ENCODE peak calls at places on chromosome 7, in eight cellular contexts. A, T, Y, S, W, B, R and L are unnamed samples.

GRCh38 chr7:111919690-111920179 is 286.5 kb downstream of the DOCK4 start:
- DNase-seq in W (no peak), R (peak), T (no peak), Y (no peak), B (no peak), S (no peak), A (peak), L (no peak)

GRCh38 chr7:132840197-132840596 is 241.7 kb downstream of the CHCHD3 start:
- DNase-seq in B (no peak), S (no peak), Y (no peak), A (no peak), R (no peak), T (no peak), W (no peak), L (no peak)

GRCh38 chr7:86964973-86965726 is 94.3 kb downstream of the ELAPOR2 start:
- DNase-seq in T (no peak), A (no peak), B (no peak), S (no peak), R (no peak), Y (peak), W (no peak), L (no peak)

GRCh38 chr7:41003031-41003925 is 699.6 kb downstream of the INHBA start:
- DNase-seq in T (peak), R (peak), A (peak), Y (peak), W (peak), B (peak), S (peak), L (peak)

GRCh38 chr7:29040570-29040906 is 82.4 kb upstream of the TRIL start:
- DNase-seq in W (no peak), S (no peak), B (no peak), T (peak), A (no peak), R (no peak), Y (no peak), L (no peak)

GRCh38 chr7:16293669-16294425 is 127.5 kb downstream of the CRPPA start:
- DNase-seq in R (no peak), Y (no peak), T (no peak), W (no peak), S (no peak), A (no peak), B (no peak), L (no peak)

GRCh38 chr7:110309941-110310340 is 781.0 kb upstream of the LRRN3 start:
- DNase-seq in A (no peak), B (no peak), W (no peak), Y (no peak), R (no peak), T (no peak), S (no peak), L (no peak)

GRCh38 chr7:70694357-70694908 is 437.5 kb upstream of the GALNT17 start:
- DNase-seq in Y (peak), R (no peak), A (no peak), B (no peak), S (peak), W (no peak), T (no peak), L (peak)

GRCh38 chr7:101952355-101953247 is 135.2 kb downstream of the CUX1 start:
- DNase-seq in S (no peak), B (peak), W (no peak), A (peak), R (no peak), Y (no peak), T (peak), L (no peak)

GRCh38 chr7:69177326-69177897 is 420.9 kb upstream of the AUTS2 start:
- DNase-seq in W (no peak), R (no peak), A (no peak), T (no peak), B (no peak), Y (no peak), S (no peak), L (no peak)

GRCh38 chr7:150823010-150823409 is 22.4 kb downstream of the TMEM176A start:
- DNase-seq in T (no peak), B (peak), A (no peak), Y (no peak), W (no peak), S (no peak), R (no peak), L (no peak)

GRCh38 chr7:82017334-82017943 is 247.6 kb upstream of the HGF start:
- DNase-seq in R (peak), T (peak), W (no peak), B (no peak), A (peak), S (peak), Y (peak), L (no peak)

GRCh38 chr7:88219781-88220747 is at the start of gene SRI:
- DNase-seq in T (peak), A (peak), Y (peak), S (peak), B (peak), R (no peak), W (peak), L (peak)

GRCh38 chr7:55439627-55440026 is 74.5 kb downstream of the LANCL2 start:
- DNase-seq in T (no peak), Y (no peak), S (peak), A (no peak), W (no peak), R (no peak), B (no peak), L (no peak)

GRCh38 chr7:100367676-100368613 is 5.3 kb upstream of the PILRA start:
- DNase-seq in A (no peak), Y (no peak), S (no peak), B (no peak), R (no peak), W (no peak), T (no peak), L (no peak)

GRCh38 chr7:155938129-155938528 is 125.9 kb upstream of the SHH start:
- DNase-seq in A (no peak), W (no peak), R (no peak), S (no peak), B (no peak), T (no peak), Y (no peak), L (no peak)

GRCh38 chr7:32163141-32163806 is 93.1 kb upstream of the PDE1C start:
- DNase-seq in R (no peak), T (peak), S (peak), B (no peak), Y (no peak), A (no peak), W (no peak), L (no peak)

GRCh38 chr7:152383341-152384234 is 52.2 kb downstream of the KMT2C start:
- DNase-seq in Y (no peak), R (no peak), B (no peak), T (no peak), W (no peak), S (no peak), A (no peak), L (no peak)

GRCh38 chr7:130886438-130887135 is 152.6 kb upstream of the KLF14 start:
- DNase-seq in S (no peak), W (no peak), A (no peak), T (peak), B (no peak), Y (no peak), R (no peak), L (peak)

GRCh38 chr7:126856691-126857291 is 395.9 kb downstream of the GRM8 start:
- DNase-seq in S (no peak), A (peak), R (peak), Y (peak), T (peak), B (no peak), W (no peak), L (no peak)

GRCh38 chr7:27203378-27203953 is 3.6 kb upstream of the HOXA13 start:
- DNase-seq in S (no peak), B (no peak), W (no peak), A (no peak), R (no peak), T (no peak), Y (no peak), L (peak)

GRCh38 chr7:27202018-27202740 is 2.3 kb upstream of the HOXA13 start:
- DNase-seq in Y (no peak), B (no peak), W (no peak), A (no peak), R (no peak), T (no peak), S (no peak), L (peak)

GRCh38 chr7:27203964-27204594 is 4.2 kb upstream of the HOXA13 start:
- DNase-seq in R (no peak), T (no peak), A (no peak), S (no peak), B (no peak), W (no peak), Y (no peak), L (peak)

GRCh38 chr7:27201231-27202017 is 1.5 kb upstream of the HOXA13 start:
- DNase-seq in R (no peak), W (no peak), B (no peak), T (no peak), Y (no peak), S (no peak), A (no peak), L (no peak)

DNA sequence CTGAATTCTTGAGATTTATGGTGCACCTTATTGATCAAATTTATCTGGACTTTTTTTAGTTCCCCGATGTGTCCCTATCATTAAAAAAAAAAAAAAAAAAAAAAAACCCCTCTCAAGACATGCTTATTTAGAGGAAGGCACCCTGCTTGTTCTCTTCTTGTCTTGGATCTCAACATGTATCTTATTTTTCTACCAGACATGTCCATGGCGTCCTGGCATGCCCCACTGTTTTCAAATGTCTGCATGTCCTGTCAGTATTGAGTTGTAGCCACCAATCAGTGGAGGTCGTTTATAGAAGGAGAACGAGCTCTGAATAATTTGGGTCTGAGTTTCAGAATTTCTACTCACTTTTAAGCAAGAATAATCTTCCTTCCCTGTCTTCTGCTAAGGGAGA is 2.8 kb upstream of the HOXA13 start:
- DNase-seq in A (no peak), R (no peak), W (no peak), Y (no peak), S (no peak), B (no peak), T (no peak), L (no peak)
- TF ChIP-seq POLR2AphosphoS5 in A (no peak), R (no peak), W (no peak), Y (no peak), S (no peak), B (no peak), T (no peak), L (no peak)

GRCh38 chr7:92809397-92810241 is 26.8 kb downstream of the CDK6 start:
- DNase-seq in T (peak), R (peak), Y (peak), A (peak), S (no peak), B (peak), W (peak), L (no peak)
- H3K4me2 ChIP-seq in T (peak), R (peak), Y (peak), A (peak), S (peak), B (peak), W (peak), L (no peak)

DNA sequence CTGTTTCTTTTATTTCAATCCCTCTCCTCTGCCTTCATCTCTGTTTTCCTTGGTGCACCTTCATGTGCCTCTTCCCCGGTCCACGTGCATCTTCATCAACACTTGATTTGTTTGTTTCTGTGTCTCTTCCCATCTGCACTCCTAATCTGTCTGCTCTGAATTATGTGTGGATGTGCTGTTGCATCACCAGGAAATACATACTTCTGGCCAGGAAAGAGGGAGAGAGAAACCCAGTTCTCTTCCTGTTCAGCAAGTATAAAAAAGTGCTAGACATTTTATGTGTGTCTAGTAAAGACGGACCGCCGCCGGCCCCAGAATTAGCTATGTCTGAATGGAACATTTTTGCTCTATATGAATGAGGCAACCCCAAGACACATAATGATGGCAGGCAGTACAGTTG is 93.8 kb downstream of the CALD1 start:
- DNase-seq in S (no peak), A (no peak), R (no peak), W (no peak), Y (no peak), T (peak), B (no peak), L (no peak)
- TF ChIP-seq POLR2AphosphoS5 in S (no peak), A (no peak), R (no peak), W (no peak), Y (no peak), T (no peak), B (no peak), L (no peak)

GRCh38 chr7:2132243-2132642 is 100.5 kb downstream of the MAD1L1 start:
- DNase-seq in S (no peak), A (no peak), B (no peak), R (no peak), Y (no peak), T (no peak), W (no peak), L (no peak)
- H3K4me2 ChIP-seq in S (no peak), A (no peak), B (no peak), R (no peak), Y (no peak), T (no peak), W (no peak), L (no peak)

GRCh38 chr7:65896279-65896678 is 23.4 kb downstream of the VKORC1L1 start:
- DNase-seq in Y (no peak), B (no peak), W (no peak), A (no peak), S (no peak), R (no peak), T (no peak), L (no peak)
- TF ChIP-seq POLR2AphosphoS5 in Y (no peak), B (no peak), W (no peak), A (no peak), S (no peak), R (no peak), T (no peak), L (no peak)